ENCODE peak calls at places on chromosome 3, in ten cellular contexts. One of them, this sample, is unnamed.

GRCh38 chr3:156812521-156813335 is 13.4 kb upstream of the LEKR1 start:
- DNase-seq in pancreas: no peak
- DNase-seq in choroid plexus epithelial cell: peak
- DNase-seq in GM12864: no peak
- DNase-seq in natural killer cell: no peak
- DNase-seq in cardiac fibroblast: no peak
- DNase-seq in HFF-Myc: no peak
- DNase-seq in fibroblast of pulmonary artery: peak
- DNase-seq in fibroblast of mammary gland: peak
- DNase-seq in HCT116: no peak
- DNase-seq in this sample: no peak

GRCh38 chr3:106144051-106144450 is 275.2 kb upstream of the CBLB start:
- DNase-seq in pancreas: no peak
- DNase-seq in choroid plexus epithelial cell: no peak
- DNase-seq in GM12864: no peak
- DNase-seq in natural killer cell: no peak
- DNase-seq in cardiac fibroblast: no peak
- DNase-seq in HFF-Myc: no peak
- DNase-seq in fibroblast of pulmonary artery: no peak
- DNase-seq in fibroblast of mammary gland: no peak
- DNase-seq in HCT116: no peak
- DNase-seq in this sample: no peak

GRCh38 chr3:111733154-111733553 is 125.9 kb upstream of the PHLDB2 start:
- DNase-seq in pancreas: no peak
- DNase-seq in choroid plexus epithelial cell: no peak
- DNase-seq in GM12864: no peak
- DNase-seq in natural killer cell: no peak
- DNase-seq in cardiac fibroblast: no peak
- DNase-seq in HFF-Myc: no peak
- DNase-seq in fibroblast of pulmonary artery: no peak
- DNase-seq in fibroblast of mammary gland: no peak
- DNase-seq in HCT116: no peak
- DNase-seq in this sample: no peak

GRCh38 chr3:43373588-43373935 is 87.2 kb downstream of the SNRK start:
- DNase-seq in pancreas: no peak
- DNase-seq in choroid plexus epithelial cell: peak
- DNase-seq in GM12864: no peak
- DNase-seq in natural killer cell: no peak
- DNase-seq in cardiac fibroblast: peak
- DNase-seq in HFF-Myc: no peak
- DNase-seq in fibroblast of pulmonary artery: peak
- DNase-seq in fibroblast of mammary gland: no peak
- DNase-seq in HCT116: no peak
- DNase-seq in this sample: no peak

GRCh38 chr3:171833775-171834460 is 9.2 kb upstream of the TMEM212 start:
- DNase-seq in pancreas: no peak
- DNase-seq in choroid plexus epithelial cell: peak
- DNase-seq in GM12864: no peak
- DNase-seq in natural killer cell: no peak
- DNase-seq in cardiac fibroblast: peak
- DNase-seq in HFF-Myc: no peak
- DNase-seq in fibroblast of pulmonary artery: peak
- DNase-seq in fibroblast of mammary gland: peak
- DNase-seq in HCT116: no peak
- DNase-seq in this sample: no peak

GRCh38 chr3:122513386-122514122 is 1.2 kb downstream of the KPNA1 start:
- DNase-seq in pancreas: no peak
- DNase-seq in choroid plexus epithelial cell: no peak
- DNase-seq in GM12864: no peak
- DNase-seq in natural killer cell: no peak
- DNase-seq in cardiac fibroblast: no peak
- DNase-seq in HFF-Myc: peak
- DNase-seq in fibroblast of pulmonary artery: peak
- DNase-seq in fibroblast of mammary gland: peak
- DNase-seq in HCT116: no peak
- DNase-seq in this sample: no peak

GRCh38 chr3:42533161-42533897 is 30.9 kb downstream of the VIPR1 start:
- DNase-seq in pancreas: no peak
- DNase-seq in choroid plexus epithelial cell: no peak
- DNase-seq in GM12864: no peak
- DNase-seq in natural killer cell: no peak
- DNase-seq in cardiac fibroblast: no peak
- DNase-seq in HFF-Myc: no peak
- DNase-seq in fibroblast of pulmonary artery: no peak
- DNase-seq in fibroblast of mammary gland: no peak
- DNase-seq in HCT116: no peak
- DNase-seq in this sample: no peak

GRCh38 chr3:184031187-184031792 is at the start of gene HTR3D:
- DNase-seq in pancreas: no peak
- DNase-seq in choroid plexus epithelial cell: no peak
- DNase-seq in GM12864: no peak
- DNase-seq in natural killer cell: no peak
- DNase-seq in cardiac fibroblast: no peak
- DNase-seq in HFF-Myc: no peak
- DNase-seq in fibroblast of pulmonary artery: no peak
- DNase-seq in fibroblast of mammary gland: no peak
- DNase-seq in HCT116: no peak
- DNase-seq in this sample: no peak

GRCh38 chr3:172522871-172523818 is at the start of gene TNFSF10:
- DNase-seq in pancreas: peak
- DNase-seq in choroid plexus epithelial cell: no peak
- DNase-seq in GM12864: peak
- DNase-seq in natural killer cell: peak
- DNase-seq in cardiac fibroblast: no peak
- DNase-seq in HFF-Myc: no peak
- DNase-seq in fibroblast of pulmonary artery: peak
- DNase-seq in fibroblast of mammary gland: peak
- DNase-seq in HCT116: no peak
- DNase-seq in this sample: peak

GRCh38 chr3:181316481-181316880 is 326.9 kb upstream of the DNAJC19 start:
- DNase-seq in pancreas: no peak
- DNase-seq in choroid plexus epithelial cell: peak
- DNase-seq in GM12864: no peak
- DNase-seq in natural killer cell: no peak
- DNase-seq in cardiac fibroblast: peak
- DNase-seq in HFF-Myc: no peak
- DNase-seq in fibroblast of pulmonary artery: peak
- DNase-seq in fibroblast of mammary gland: peak
- DNase-seq in HCT116: no peak
- DNase-seq in this sample: no peak

GRCh38 chr3:39664931-39665330 is 144.5 kb upstream of the MYRIP start:
- DNase-seq in pancreas: no peak
- DNase-seq in choroid plexus epithelial cell: no peak
- DNase-seq in GM12864: no peak
- DNase-seq in natural killer cell: no peak
- DNase-seq in cardiac fibroblast: no peak
- DNase-seq in HFF-Myc: no peak
- DNase-seq in fibroblast of pulmonary artery: no peak
- DNase-seq in fibroblast of mammary gland: no peak
- DNase-seq in HCT116: no peak
- DNase-seq in this sample: no peak
- TF ChIP-seq CTCF in pancreas: no peak
- TF ChIP-seq CTCF in choroid plexus epithelial cell: no peak
- TF ChIP-seq CTCF in GM12864: no peak
- TF ChIP-seq CTCF in natural killer cell: no peak
- TF ChIP-seq CTCF in cardiac fibroblast: no peak
- TF ChIP-seq CTCF in HFF-Myc: no peak
- TF ChIP-seq CTCF in fibroblast of pulmonary artery: no peak
- TF ChIP-seq CTCF in fibroblast of mammary gland: no peak
- TF ChIP-seq CTCF in HCT116: no peak
- TF ChIP-seq CTCF in this sample: no peak

GRCh38 chr3:47163990-47164848 is at the start of gene SETD2:
- DNase-seq in pancreas: peak
- DNase-seq in choroid plexus epithelial cell: peak
- DNase-seq in GM12864: peak
- DNase-seq in natural killer cell: peak
- DNase-seq in cardiac fibroblast: peak
- DNase-seq in HFF-Myc: peak
- DNase-seq in fibroblast of pulmonary artery: peak
- DNase-seq in fibroblast of mammary gland: peak
- DNase-seq in HCT116: peak
- DNase-seq in this sample: peak
- TF ChIP-seq CTCF in pancreas: no peak
- TF ChIP-seq CTCF in choroid plexus epithelial cell: peak
- TF ChIP-seq CTCF in GM12864: peak
- TF ChIP-seq CTCF in natural killer cell: peak
- TF ChIP-seq CTCF in cardiac fibroblast: peak
- TF ChIP-seq CTCF in HFF-Myc: no peak
- TF ChIP-seq CTCF in fibroblast of pulmonary artery: peak
- TF ChIP-seq CTCF in fibroblast of mammary gland: peak
- TF ChIP-seq CTCF in HCT116: peak
- TF ChIP-seq CTCF in this sample: no peak

GRCh38 chr3:9225268-9225667 is 24.2 kb downstream of the SRGAP3 start:
- DNase-seq in pancreas: no peak
- DNase-seq in choroid plexus epithelial cell: no peak
- DNase-seq in GM12864: no peak
- DNase-seq in natural killer cell: no peak
- DNase-seq in cardiac fibroblast: no peak
- DNase-seq in HFF-Myc: no peak
- DNase-seq in fibroblast of pulmonary artery: no peak
- DNase-seq in fibroblast of mammary gland: no peak
- DNase-seq in HCT116: no peak
- DNase-seq in this sample: no peak

GRCh38 chr3:9222956-9223639 is 26.3 kb downstream of the SRGAP3 start:
- DNase-seq in pancreas: no peak
- DNase-seq in choroid plexus epithelial cell: no peak
- DNase-seq in GM12864: no peak
- DNase-seq in natural killer cell: no peak
- DNase-seq in cardiac fibroblast: peak
- DNase-seq in HFF-Myc: no peak
- DNase-seq in fibroblast of pulmonary artery: no peak
- DNase-seq in fibroblast of mammary gland: peak
- DNase-seq in HCT116: no peak
- DNase-seq in this sample: no peak

GRCh38 chr3:9223683-9224082 is 25.8 kb downstream of the SRGAP3 start:
- DNase-seq in pancreas: no peak
- DNase-seq in choroid plexus epithelial cell: no peak
- DNase-seq in GM12864: no peak
- DNase-seq in natural killer cell: no peak
- DNase-seq in cardiac fibroblast: no peak
- DNase-seq in HFF-Myc: no peak
- DNase-seq in fibroblast of pulmonary artery: no peak
- DNase-seq in fibroblast of mammary gland: no peak
- DNase-seq in HCT116: no peak
- DNase-seq in this sample: no peak

GRCh38 chr3:9226326-9226725 is 23.1 kb downstream of the SRGAP3 start:
- DNase-seq in pancreas: no peak
- DNase-seq in choroid plexus epithelial cell: peak
- DNase-seq in GM12864: no peak
- DNase-seq in natural killer cell: no peak
- DNase-seq in cardiac fibroblast: peak
- DNase-seq in HFF-Myc: no peak
- DNase-seq in fibroblast of pulmonary artery: peak
- DNase-seq in fibroblast of mammary gland: peak
- DNase-seq in HCT116: no peak
- DNase-seq in this sample: no peak

DNA sequence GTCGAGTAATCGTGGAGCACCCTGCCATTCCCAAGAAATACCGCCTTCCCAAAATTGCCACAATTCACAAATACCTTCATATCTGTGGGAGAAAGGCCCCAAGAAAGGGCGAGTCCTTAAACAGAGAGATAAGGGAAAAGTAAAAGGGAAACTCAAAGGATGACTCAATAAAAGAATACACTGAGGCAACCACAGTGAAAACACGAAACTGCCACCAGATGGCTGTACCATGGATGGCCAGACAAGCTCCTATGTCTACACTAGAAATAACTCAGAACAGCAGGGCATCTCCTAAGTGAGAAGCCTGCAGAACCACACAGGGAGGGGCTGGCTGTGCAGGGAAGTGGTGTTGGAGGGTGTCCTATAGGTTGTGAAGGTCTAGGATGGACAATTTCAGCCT is 25.0 kb downstream of the SRGAP3 start:
- DNase-seq in pancreas: no peak
- DNase-seq in choroid plexus epithelial cell: peak
- DNase-seq in GM12864: peak
- DNase-seq in natural killer cell: no peak
- DNase-seq in cardiac fibroblast: peak
- DNase-seq in HFF-Myc: no peak
- DNase-seq in fibroblast of pulmonary artery: peak
- DNase-seq in fibroblast of mammary gland: peak
- DNase-seq in HCT116: no peak
- DNase-seq in this sample: no peak
- TF ChIP-seq CTCF in pancreas: no peak
- TF ChIP-seq CTCF in choroid plexus epithelial cell: no peak
- TF ChIP-seq CTCF in GM12864: peak
- TF ChIP-seq CTCF in natural killer cell: no peak
- TF ChIP-seq CTCF in cardiac fibroblast: no peak
- TF ChIP-seq CTCF in HFF-Myc: no peak
- TF ChIP-seq CTCF in fibroblast of pulmonary artery: no peak
- TF ChIP-seq CTCF in fibroblast of mammary gland: no peak
- TF ChIP-seq CTCF in HCT116: no peak
- TF ChIP-seq CTCF in this sample: no peak

GRCh38 chr3:21169858-21170257 is 581.2 kb downstream of the ZNF385D start:
- DNase-seq in pancreas: no peak
- DNase-seq in choroid plexus epithelial cell: no peak
- DNase-seq in GM12864: no peak
- DNase-seq in natural killer cell: no peak
- DNase-seq in cardiac fibroblast: no peak
- DNase-seq in HFF-Myc: no peak
- DNase-seq in fibroblast of pulmonary artery: no peak
- DNase-seq in fibroblast of mammary gland: no peak
- DNase-seq in HCT116: no peak
- DNase-seq in this sample: no peak

GRCh38 chr3:21174461-21174860 is 576.5 kb downstream of the ZNF385D start:
- DNase-seq in pancreas: no peak
- DNase-seq in choroid plexus epithelial cell: no peak
- DNase-seq in GM12864: no peak
- DNase-seq in natural killer cell: no peak
- DNase-seq in cardiac fibroblast: peak
- DNase-seq in HFF-Myc: no peak
- DNase-seq in fibroblast of pulmonary artery: peak
- DNase-seq in fibroblast of mammary gland: peak
- DNase-seq in HCT116: no peak
- DNase-seq in this sample: no peak

DNA sequence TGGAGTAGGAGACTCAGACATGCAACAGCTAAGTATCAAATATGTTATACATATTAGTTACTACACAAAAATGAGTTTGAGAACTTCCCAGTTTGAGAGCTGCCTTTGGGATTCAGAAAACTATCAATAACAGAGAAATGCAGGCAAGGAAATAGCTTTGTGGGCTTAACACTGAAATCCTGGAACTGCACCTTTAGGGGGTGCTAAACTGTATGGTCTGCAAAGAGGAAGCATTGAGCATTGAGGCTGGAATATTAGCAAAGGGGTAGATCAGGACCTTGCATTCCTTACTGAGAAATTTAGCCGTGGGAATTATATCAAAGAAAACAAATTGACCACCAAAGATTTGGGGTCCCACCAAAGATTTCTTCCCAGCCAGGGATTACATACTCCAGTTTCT is 580.0 kb downstream of the ZNF385D start:
- DNase-seq in pancreas: no peak
- DNase-seq in choroid plexus epithelial cell: peak
- DNase-seq in GM12864: no peak
- DNase-seq in natural killer cell: no peak
- DNase-seq in cardiac fibroblast: peak
- DNase-seq in HFF-Myc: no peak
- DNase-seq in fibroblast of pulmonary artery: peak
- DNase-seq in fibroblast of mammary gland: peak
- DNase-seq in HCT116: no peak
- DNase-seq in this sample: no peak
- TF ChIP-seq CTCF in pancreas: no peak
- TF ChIP-seq CTCF in choroid plexus epithelial cell: peak
- TF ChIP-seq CTCF in GM12864: peak
- TF ChIP-seq CTCF in natural killer cell: no peak
- TF ChIP-seq CTCF in cardiac fibroblast: peak
- TF ChIP-seq CTCF in HFF-Myc: peak
- TF ChIP-seq CTCF in fibroblast of pulmonary artery: peak
- TF ChIP-seq CTCF in fibroblast of mammary gland: peak
- TF ChIP-seq CTCF in HCT116: no peak
- TF ChIP-seq CTCF in this sample: no peak

GRCh38 chr3:178498866-178499265 is 37.4 kb upstream of the KCNMB2 start:
- DNase-seq in pancreas: no peak
- DNase-seq in choroid plexus epithelial cell: no peak
- DNase-seq in GM12864: no peak
- DNase-seq in natural killer cell: no peak
- DNase-seq in cardiac fibroblast: no peak
- DNase-seq in HFF-Myc: no peak
- DNase-seq in fibroblast of pulmonary artery: no peak
- DNase-seq in fibroblast of mammary gland: no peak
- DNase-seq in HCT116: no peak
- DNase-seq in this sample: no peak
- TF ChIP-seq CTCF in pancreas: no peak
- TF ChIP-seq CTCF in choroid plexus epithelial cell: no peak
- TF ChIP-seq CTCF in GM12864: no peak
- TF ChIP-seq CTCF in natural killer cell: no peak
- TF ChIP-seq CTCF in cardiac fibroblast: no peak
- TF ChIP-seq CTCF in HFF-Myc: no peak
- TF ChIP-seq CTCF in fibroblast of pulmonary artery: no peak
- TF ChIP-seq CTCF in fibroblast of mammary gland: no peak
- TF ChIP-seq CTCF in HCT116: no peak
- TF ChIP-seq CTCF in this sample: no peak